ENCODE peak calls at places on chromosomes 12 and 14, in eight cellular contexts. V is kidney; Z is body of pancreas; T is AG04450; Y is cardiac fibroblast; Q is astrocyte of the spinal cord; F is lower lobe of right lung; I is CD8-positive, alpha-beta T cell. P is an unnamed sample.

GRCh38 chr12:53066594-53066978 is 12.6 kb downstream of the SPRYD3 start:
- DNase-seq in T (no peak), Z (no peak), I (no peak), Q (no peak), F (no peak), V (peak), Y (no peak), P (no peak)

GRCh38 chr12:22874151-22874550 is 249.2 kb downstream of the ETNK1 start:
- DNase-seq in Z (no peak), Q (peak), I (no peak), Y (no peak), V (no peak), T (no peak), F (no peak), P (no peak)

GRCh38 chr12:106897082-106897481 is 58.6 kb upstream of the TMEM263 start:
- DNase-seq in Z (no peak), Y (peak), V (no peak), T (no peak), F (no peak), I (no peak), Q (peak), P (no peak)

GRCh38 chr14:40847496-40847895 is 759.2 kb upstream of the LRFN5 start:
- DNase-seq in Z (no peak), Y (no peak), I (no peak), Q (no peak), T (no peak), F (no peak), V (no peak), P (no peak)

GRCh38 chr14:74898083-74898482 is 16.4 kb downstream of the DLST start:
- DNase-seq in Z (no peak), I (no peak), V (no peak), T (no peak), Y (no peak), F (no peak), Q (no peak), P (no peak)

GRCh38 chr14:80523518-80524117 is 312.3 kb upstream of the DIO2 start:
- DNase-seq in V (no peak), T (no peak), I (no peak), Q (peak), F (no peak), Y (peak), Z (no peak), P (no peak)

GRCh38 chr14:96039633-96040311 is 610 bp downstream of the C14orf132 start:
- DNase-seq in Q (peak), Z (no peak), F (peak), Y (peak), V (no peak), I (no peak), T (no peak), P (no peak)

GRCh38 chr14:24032727-24033418 is 18.9 kb upstream of the CARMIL3 start:
- DNase-seq in V (no peak), Y (peak), Z (peak), Q (peak), F (no peak), T (no peak), I (no peak), P (peak)

GRCh38 chr14:64639340-64639821 is 64.8 kb upstream of the PLEKHG3 start:
- DNase-seq in I (no peak), Y (no peak), Z (no peak), Q (peak), T (no peak), V (no peak), F (no peak), P (no peak)

GRCh38 chr14:55609681-55610080 is 29.7 kb downstream of the KTN1 start:
- DNase-seq in T (no peak), F (no peak), Y (peak), V (no peak), Z (no peak), I (no peak), Q (peak), P (no peak)

GRCh38 chr14:51692646-51693045 is 40.9 kb downstream of the FRMD6 start:
- DNase-seq in Z (no peak), Q (no peak), T (no peak), V (no peak), I (no peak), F (no peak), Y (no peak), P (no peak)

GRCh38 chr14:93234798-93235197 is 27.7 kb downstream of the UBR7 start:
- DNase-seq in Y (peak), I (no peak), V (no peak), Z (peak), Q (peak), T (no peak), F (no peak), P (peak)

GRCh38 chr12:113063396-113064350 is 7.1 kb downstream of the DTX1 start:
- DNase-seq in Y (no peak), Q (no peak), Z (no peak), T (no peak), F (no peak), I (no peak), V (no peak), P (no peak)

GRCh38 chr12:113062502-113063395 is 6.2 kb downstream of the DTX1 start:
- DNase-seq in Q (peak), F (no peak), V (no peak), Y (no peak), I (no peak), T (no peak), Z (no peak), P (no peak)

GRCh38 chr12:113066806-113067400 is 10.4 kb downstream of the DTX1 start:
- DNase-seq in V (no peak), I (no peak), Y (no peak), F (no peak), Q (no peak), Z (peak), T (no peak), P (no peak)

GRCh38 chr12:113064395-113065125 is 8.0 kb downstream of the DTX1 start:
- DNase-seq in Q (no peak), Z (no peak), F (no peak), V (no peak), I (no peak), Y (no peak), T (no peak), P (no peak)

DNA sequence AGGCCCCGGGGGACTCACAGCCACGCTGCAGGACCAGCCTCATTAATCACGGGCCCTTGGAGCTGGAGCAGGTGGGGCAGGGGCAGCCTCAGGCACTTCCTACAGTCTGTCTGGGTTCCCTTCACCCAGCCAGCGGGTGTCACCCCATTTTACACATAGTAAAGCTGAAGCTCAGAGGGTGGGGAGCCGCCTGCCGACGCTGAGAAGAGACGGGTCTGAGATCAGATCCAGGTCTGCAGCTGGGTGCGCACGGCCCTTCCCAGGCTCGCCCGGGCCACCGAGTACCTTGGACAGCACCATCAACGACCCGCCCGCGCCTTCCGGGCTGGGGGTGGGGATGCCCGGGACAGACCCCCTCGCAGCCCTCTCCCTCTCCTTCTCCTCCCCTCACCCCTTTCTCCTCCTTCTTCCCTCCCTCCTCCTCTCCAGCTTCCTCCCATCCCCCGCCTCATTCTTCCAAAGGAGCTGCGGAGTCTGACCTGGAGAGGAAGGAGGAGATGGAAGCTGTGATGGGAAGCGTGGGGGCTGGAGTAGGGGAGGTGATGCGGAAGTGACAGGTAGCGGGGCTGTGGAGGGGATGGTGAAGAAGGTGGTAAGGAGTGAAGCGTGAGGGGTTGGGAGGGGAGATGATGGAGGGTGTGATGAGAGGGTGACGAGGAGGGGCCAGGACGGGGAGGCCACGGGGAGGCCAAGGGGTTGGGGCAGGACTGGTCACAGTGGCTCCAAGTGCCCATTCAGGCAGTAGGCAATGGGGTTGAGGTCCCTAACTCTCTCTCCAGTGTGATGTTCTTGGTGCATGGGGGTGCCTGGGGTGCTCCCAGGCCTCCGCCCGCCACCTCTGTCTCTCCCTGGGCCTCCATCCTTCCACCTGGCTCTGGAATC is 8.8 kb downstream of the DTX1 start:
- DNase-seq in I (no peak), V (no peak), Q (no peak), T (no peak), Z (no peak), Y (no peak), F (no peak), P (no peak)
- H3K4me3 ChIP-seq in I (no peak), V (no peak), Q (no peak), T (no peak), Z (no peak), Y (no peak), F (no peak), P (no peak)

GRCh38 chr14:104795468-104795780 is at the start of gene AKT1:
- DNase-seq in V (no peak), T (no peak), Y (no peak), Q (no peak), Z (no peak), F (peak), I (no peak), P (no peak)

GRCh38 chr14:104793703-104793959 is 1.9 kb downstream of the AKT1 start:
- DNase-seq in Z (no peak), Q (no peak), Y (no peak), T (no peak), I (no peak), F (no peak), V (no peak), P (no peak)

GRCh38 chr14:104794099-104794498 is 1.4 kb downstream of the AKT1 start:
- DNase-seq in F (peak), Y (peak), I (no peak), Q (peak), V (no peak), T (no peak), Z (peak), P (no peak)

GRCh38 chr14:104795781-104796681 is 483 bp upstream of the AKT1 start:
- DNase-seq in F (no peak), V (no peak), I (peak), Z (peak), Y (peak), T (no peak), Q (no peak), P (no peak)

GRCh38 chr14:104794641-104795467 is 694 bp downstream of the AKT1 start:
- DNase-seq in V (no peak), T (no peak), Y (no peak), Q (peak), Z (peak), F (peak), I (no peak), P (no peak)
- TF ChIP-seq CTCF in V (no peak), T (no peak), Y (no peak), Q (no peak), Z (no peak), F (no peak), I (no peak), P (no peak)

DNA sequence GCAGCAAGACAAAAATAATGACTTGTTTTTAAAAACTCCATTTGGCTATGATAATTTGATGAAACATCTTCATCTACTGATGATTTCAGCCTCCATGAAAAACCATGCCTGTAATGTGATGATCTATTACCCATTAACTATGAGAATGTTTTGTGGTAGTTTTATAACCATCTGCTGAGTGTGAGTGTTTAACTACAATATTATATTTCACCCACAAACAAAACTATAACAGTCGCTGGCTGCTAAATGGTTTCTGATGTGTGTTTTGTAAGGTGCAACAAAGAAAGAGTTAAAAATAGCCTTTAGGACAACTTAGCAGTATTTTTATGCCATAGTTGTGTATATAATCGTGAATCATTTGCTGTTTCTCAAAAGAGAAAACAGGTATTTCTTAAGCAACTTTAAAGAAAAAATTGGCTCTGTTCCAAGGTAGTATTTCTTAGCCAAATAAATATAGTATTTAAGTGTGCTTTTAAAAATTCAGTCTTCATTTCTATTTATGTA is 4.9 kb downstream of the PTHLH start:
- DNase-seq in Z (no peak), Y (no peak), I (no peak), Q (no peak), F (no peak), T (no peak), V (no peak), P (no peak)
- H3K4me3 ChIP-seq in Z (no peak), Y (no peak), I (no peak), Q (no peak), F (no peak), T (no peak), V (no peak), P (no peak)

GRCh38 chr14:68948686-68949085 is 30.4 kb downstream of the ACTN1 start:
- DNase-seq in F (no peak), I (no peak), T (no peak), Z (no peak), V (peak), Y (no peak), Q (no peak), P (no peak)

GRCh38 chr14:68951800-68952540 is 27.1 kb downstream of the ACTN1 start:
- DNase-seq in F (no peak), Z (no peak), T (no peak), V (peak), Y (peak), I (no peak), Q (no peak), P (no peak)

GRCh38 chr14:68951051-68951797 is 27.9 kb downstream of the ACTN1 start:
- DNase-seq in Z (peak), V (peak), Y (peak), F (peak), Q (peak), I (no peak), T (peak), P (peak)

GRCh38 chr14:68949236-68949965 is 29.7 kb downstream of the ACTN1 start:
- DNase-seq in F (no peak), Z (no peak), V (peak), T (no peak), Q (no peak), I (no peak), Y (no peak), P (no peak)

DNA sequence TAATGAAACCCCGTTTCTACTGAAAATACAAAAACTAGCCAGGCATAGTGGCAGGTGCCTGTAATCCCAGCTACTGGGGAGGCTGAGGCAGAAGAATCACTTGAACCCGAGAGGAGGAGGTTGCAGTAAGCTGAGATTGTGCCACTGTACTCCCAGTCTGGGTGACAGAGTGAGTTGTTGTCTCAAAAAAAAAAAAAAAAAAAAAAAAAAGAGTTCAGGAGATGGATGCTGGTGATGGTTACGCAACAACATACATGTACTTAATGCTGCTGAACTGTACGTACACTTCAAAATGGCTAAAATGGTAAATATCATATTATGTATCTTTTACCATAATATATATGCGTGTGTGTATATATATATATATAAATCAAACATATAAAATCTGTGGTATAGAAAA is 29.0 kb downstream of the ACTN1 start:
- DNase-seq in Y (peak), I (no peak), V (no peak), Z (no peak), Q (no peak), T (no peak), F (no peak), P (no peak)
- TF ChIP-seq CTCF in Y (no peak), I (no peak), V (no peak), Z (no peak), Q (no peak), T (no peak), F (no peak), P (no peak)

GRCh38 chr14:39762576-39763401 is 330.6 kb upstream of the FBXO33 start:
- DNase-seq in F (no peak), Z (no peak), I (no peak), Q (no peak), V (no peak), Y (no peak), T (no peak), P (no peak)
- H3K4me3 ChIP-seq in F (no peak), Z (no peak), I (no peak), Q (no peak), V (no peak), Y (no peak), T (no peak), P (no peak)

DNA sequence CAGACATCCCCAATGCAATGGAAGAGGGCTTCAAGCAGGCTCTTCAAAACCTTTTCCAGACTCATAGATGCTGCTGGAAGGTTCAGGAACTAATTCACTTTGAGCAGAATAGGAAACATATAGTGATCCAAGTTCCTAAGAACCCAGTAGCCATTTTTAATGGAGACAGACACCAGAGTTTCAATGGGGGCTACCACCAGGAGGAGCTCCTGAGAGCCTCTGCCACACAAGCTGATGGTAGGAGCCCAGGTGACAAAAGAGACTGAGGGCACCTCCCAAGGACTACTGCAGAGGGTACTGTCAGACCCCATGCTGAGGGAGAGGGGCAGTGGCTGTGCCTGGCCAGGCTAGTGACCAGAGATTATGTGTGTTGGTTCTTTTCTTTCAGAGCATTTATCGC is 45.9 kb downstream of the IFNG start:
- DNase-seq in Q (no peak), F (no peak), T (no peak), Y (no peak), I (no peak), V (no peak), Z (no peak), P (no peak)
- TF ChIP-seq CTCF in Q (peak), F (peak), T (peak), Y (peak), I (peak), V (no peak), Z (no peak), P (peak)

GRCh38 chr12:91781114-91781513 is 364.5 kb downstream of the BTG1 start:
- DNase-seq in F (no peak), I (no peak), T (peak), Q (peak), V (no peak), Z (no peak), Y (peak), P (no peak)

GRCh38 chr12:91778938-91779400 is 366.7 kb downstream of the BTG1 start:
- DNase-seq in T (peak), I (no peak), F (no peak), Q (peak), V (no peak), Y (peak), Z (peak), P (peak)

GRCh38 chr12:91777268-91777997 is 368.2 kb downstream of the BTG1 start:
- DNase-seq in Q (no peak), Z (no peak), Y (no peak), T (no peak), V (no peak), I (no peak), F (no peak), P (no peak)

GRCh38 chr12:91774471-91774921 is 371.1 kb downstream of the BTG1 start:
- DNase-seq in Z (peak), F (no peak), T (peak), Y (peak), Q (peak), V (no peak), I (no peak), P (no peak)

DNA sequence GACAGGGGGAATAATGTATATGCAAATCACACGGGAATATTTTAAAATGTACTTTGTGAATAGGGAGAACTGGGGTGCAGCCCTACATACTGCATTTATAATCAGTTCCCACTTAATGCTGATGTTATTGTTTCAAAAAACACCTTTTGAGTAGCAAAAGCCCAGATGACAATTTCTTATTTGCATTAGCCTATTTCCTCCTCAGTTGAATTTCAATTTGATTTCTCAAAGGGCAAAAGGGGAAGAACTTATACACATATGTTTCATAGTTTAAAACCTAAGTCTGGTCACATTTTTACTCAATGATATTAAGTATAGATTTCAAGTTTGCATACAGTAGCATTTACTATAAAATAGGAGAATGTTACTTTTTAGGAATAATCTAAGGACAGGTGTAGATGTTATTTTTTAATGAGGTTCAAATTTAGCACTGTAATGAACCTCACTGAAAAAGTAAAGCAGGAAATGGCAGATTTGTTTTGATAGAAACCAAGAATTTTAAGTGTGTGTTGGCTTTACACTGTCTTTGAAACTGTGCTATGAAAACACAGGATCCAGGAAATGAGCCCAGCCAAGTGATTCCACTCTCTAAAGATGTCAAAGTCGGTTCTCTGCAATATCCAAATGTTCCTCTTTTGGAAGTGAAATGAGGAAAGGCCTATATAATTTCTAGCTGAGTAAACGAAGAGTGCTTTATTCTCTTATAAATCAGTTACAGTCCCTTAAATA is 367.4 kb downstream of the BTG1 start:
- DNase-seq in V (no peak), Y (peak), Z (no peak), F (no peak), I (no peak), Q (peak), T (no peak), P (no peak)
- H3K4me3 ChIP-seq in V (no peak), Y (no peak), Z (no peak), F (no peak), I (peak), Q (no peak), T (no peak), P (no peak)

GRCh38 chr14:101788016-101788695 is 26.6 kb downstream of the PPP2R5C start:
- DNase-seq in Q (no peak), V (no peak), I (no peak), T (no peak), F (no peak), Z (no peak), Y (no peak), P (no peak)
- TF ChIP-seq CTCF in Q (no peak), V (no peak), I (no peak), T (no peak), F (no peak), Z (no peak), Y (no peak), P (no peak)